ENCODE peak calls at places on chromosomes 7 and 10, in eight cellular contexts. Y is stimulated activated CD8-positive, alpha-beta memory T cell treated with anti-CD3 and anti-CD28 coated beads, Interleukin-7, amount 100 ng/mL, for 1 hour; V is anterior cingulate cortex; A is NCI-H1694 treated with DMSO at 0.1 percent for 48 hours; P is mucosa of gallbladder; M is naive thymus-derived CD8-positive, alpha-beta T cell; S is 8988T; G is GM19239. B is an unnamed sample.

GRCh38 chr10:125756196-125756595 is 19.4 kb downstream of the MMP21 start:
- DNase-seq in Y (no peak), V (no peak), A (no peak), P (no peak), M (no peak), S (no peak), G (no peak), B (no peak)

GRCh38 chr7:82624337-82624736 is 180.8 kb upstream of the CACNA2D1 start:
- DNase-seq in Y (no peak), V (no peak), A (no peak), P (no peak), M (no peak), S (no peak), G (no peak), B (no peak)

GRCh38 chr7:26843696-26844095 is 20.7 kb downstream of the SKAP2 start:
- DNase-seq in Y (no peak), V (no peak), A (no peak), P (no peak), M (no peak), S (no peak), G (no peak), B (no peak)

GRCh38 chr10:43160067-43160918 is 22.0 kb downstream of the CSGALNACT2 start:
- DNase-seq in Y (no peak), V (no peak), A (no peak), P (no peak), M (no peak), S (no peak), G (no peak), B (peak)

GRCh38 chr10:128675405-128675804 is 549.2 kb upstream of the MKI67 start:
- DNase-seq in Y (no peak), V (no peak), A (no peak), P (no peak), M (no peak), S (no peak), G (no peak), B (no peak)

GRCh38 chr7:16428672-16429071 is 7.3 kb upstream of the CRPPA start:
- DNase-seq in Y (no peak), V (no peak), A (no peak), P (peak), M (no peak), S (no peak), G (no peak), B (no peak)

GRCh38 chr10:75774780-75775490 is 343.5 kb downstream of the LRMDA start:
- DNase-seq in Y (no peak), V (no peak), A (no peak), P (no peak), M (no peak), S (no peak), G (no peak), B (no peak)

GRCh38 chr7:116576350-116577319 is 51.8 kb downstream of the CAV1 start:
- DNase-seq in Y (no peak), V (no peak), A (no peak), P (no peak), M (no peak), S (no peak), G (no peak), B (no peak)

GRCh38 chr10:34479520-34480179 is 335.4 kb downstream of the PARD3 start:
- DNase-seq in Y (no peak), V (no peak), A (no peak), P (no peak), M (no peak), S (no peak), G (no peak), B (no peak)

GRCh38 chr10:81108516-81109199 is 571.0 kb downstream of the SH2D4B start:
- DNase-seq in Y (no peak), V (peak), A (no peak), P (peak), M (no peak), S (no peak), G (no peak), B (peak)

GRCh38 chr7:140025241-140025640 is 37.5 kb downstream of the PARP12 start:
- DNase-seq in Y (no peak), V (no peak), A (no peak), P (no peak), M (no peak), S (no peak), G (no peak), B (no peak)

GRCh38 chr10:70191161-70191770 is 21.0 kb upstream of the SAR1A start:
- DNase-seq in Y (no peak), V (no peak), A (no peak), P (no peak), M (no peak), S (no peak), G (no peak), B (no peak)

GRCh38 chr7:150410680-150411346 is 31.7 kb downstream of the ZNF775 start:
- DNase-seq in Y (no peak), V (peak), A (no peak), P (no peak), M (no peak), S (no peak), G (no peak), B (no peak)

GRCh38 chr7:130878785-130879184 is 144.8 kb upstream of the KLF14 start:
- DNase-seq in Y (no peak), V (no peak), A (no peak), P (no peak), M (no peak), S (no peak), G (no peak), B (no peak)

GRCh38 chr10:120732643-120733313 is 118.4 kb upstream of the WDR11 start:
- DNase-seq in Y (no peak), V (no peak), A (no peak), P (no peak), M (no peak), S (no peak), G (no peak), B (no peak)

GRCh38 chr10:6033954-6034353 is 28.2 kb downstream of the IL2RA start:
- DNase-seq in Y (no peak), V (no peak), A (no peak), P (peak), M (no peak), S (no peak), G (no peak), B (no peak)

GRCh38 chr7:110718514-110719205 is 372.3 kb upstream of the LRRN3 start:
- DNase-seq in Y (no peak), V (no peak), A (no peak), P (no peak), M (no peak), S (no peak), G (no peak), B (no peak)

GRCh38 chr7:123601530-123601929 is at the start of gene ASB15:
- DNase-seq in Y (no peak), V (no peak), A (no peak), P (no peak), M (no peak), S (no peak), G (no peak), B (no peak)

GRCh38 chr7:98840604-98841508 is 29.0 kb downstream of the TMEM130 start:
- DNase-seq in Y (no peak), V (no peak), A (no peak), P (no peak), M (no peak), S (no peak), G (no peak), B (no peak)

GRCh38 chr7:37419496-37419895 is 29.2 kb downstream of the ELMO1 start:
- DNase-seq in Y (no peak), V (no peak), A (no peak), P (no peak), M (no peak), S (no peak), G (no peak), B (peak)

GRCh38 chr10:133257489-133258065 is 19.1 kb downstream of the ADAM8 start:
- DNase-seq in Y (no peak), V (no peak), A (no peak), P (peak), M (peak), S (peak), G (no peak), B (peak)

GRCh38 chr10:6136215-6137201 is 47.7 kb downstream of the RBM17 start:
- DNase-seq in Y (no peak), V (no peak), A (no peak), P (no peak), M (no peak), S (no peak), G (no peak), B (no peak)

GRCh38 chr7:15305002-15305600 is 256.7 kb downstream of the AGMO start:
- DNase-seq in Y (no peak), V (peak), A (peak), P (peak), M (no peak), S (no peak), G (no peak), B (no peak)

GRCh38 chr10:59315465-59315864 is 46.9 kb downstream of the FAM13C start:
- DNase-seq in Y (no peak), V (no peak), A (no peak), P (peak), M (no peak), S (no peak), G (no peak), B (no peak)

GRCh38 chr7:90761584-90761983 is 165.5 kb downstream of the CDK14 start:
- DNase-seq in Y (no peak), V (no peak), A (no peak), P (no peak), M (no peak), S (no peak), G (no peak), B (no peak)